ENCODE peak calls at places on chromosomes 13 and 19, in nine cellular contexts. K is left lung, J is OCI-LY7, O is mucosa of descending colon, D is HepG2, E is Karpas-422, U is right lobe of liver, R is heart right ventricle, A is neural progenitor cell. H is an unnamed sample. For H3K36me3, the result is how much of the 10 kb centered on the place peaks cover.

GRCh38 chr13:32253911-32254399 is 61.2 kb downstream of the ZAR1L start:
- DNase-seq in K (no peak), J (no peak), O (no peak), D (no peak), E (no peak), U (no peak), R (peak), A (no peak), H (no peak)

GRCh38 chr19:44344255-44344654 is 12.2 kb downstream of the ZNF112 start:
- DNase-seq in K (no peak), J (peak), O (no peak), D (no peak), E (peak), U (no peak), R (no peak), A (no peak), H (no peak)

GRCh38 chr19:29887498-29887897 is 54.5 kb upstream of the URI1 start:
- DNase-seq in K (no peak), J (peak), O (no peak), D (no peak), E (no peak), U (no peak), R (no peak), A (no peak), H (no peak)

GRCh38 chr19:38713227-38713649 is 31.0 kb downstream of the CAPN12 start:
- DNase-seq in K (no peak), J (no peak), O (no peak), D (no peak), E (no peak), U (peak), R (peak), A (no peak), H (no peak)

GRCh38 chr19:35346193-35347052 is 1.3 kb upstream of the FFAR1 start:
- DNase-seq in K (peak), J (peak), O (peak), D (peak), E (peak), U (peak), R (no peak), A (no peak), H (no peak)

GRCh38 chr13:112880221-112880641 is 88.8 kb upstream of the MCF2L start:
- DNase-seq in K (peak), J (no peak), O (peak), D (no peak), E (no peak), U (no peak), R (no peak), A (no peak), H (no peak)

GRCh38 chr19:5694167-5694951 is 4.3 kb downstream of the RPL36 start:
- DNase-seq in K (no peak), J (no peak), O (no peak), D (no peak), E (no peak), U (peak), R (no peak), A (no peak), H (no peak)

GRCh38 chr13:74009100-74009668 is 125.0 kb downstream of the KLF12 start:
- DNase-seq in K (no peak), J (no peak), O (no peak), D (no peak), E (no peak), U (no peak), R (no peak), A (no peak), H (peak)

GRCh38 chr19:8663920-8664670 is 33.7 kb downstream of the NFILZ start:
- DNase-seq in K (no peak), J (peak), O (peak), D (no peak), E (no peak), U (no peak), R (no peak), A (no peak), H (no peak)

GRCh38 chr13:36673838-36674326 is at the start of gene SERTM1:
- DNase-seq in K (no peak), J (no peak), O (peak), D (no peak), E (no peak), U (no peak), R (no peak), A (peak), H (no peak)

GRCh38 chr13:110157718-110158117 is 149.2 kb downstream of the COL4A1 start:
- DNase-seq in K (no peak), J (no peak), O (no peak), D (no peak), E (no peak), U (peak), R (no peak), A (no peak), H (no peak)

GRCh38 chr13:65768545-65768944 is 1461.6 kb downstream of the PCDH9 start:
- DNase-seq in K (no peak), J (no peak), O (no peak), D (no peak), E (no peak), U (no peak), R (no peak), A (no peak), H (no peak)

GRCh38 chr19:53908106-53908932 is 759 bp upstream of the CACNG7 start:
- DNase-seq in K (no peak), J (peak), O (peak), D (no peak), E (peak), U (no peak), R (peak), A (peak), H (no peak)

GRCh38 chr13:24232474-24232873 is 72.0 kb downstream of the SPATA13 start:
- DNase-seq in K (no peak), J (no peak), O (no peak), D (no peak), E (no peak), U (no peak), R (no peak), A (no peak), H (no peak)

GRCh38 chr19:38506723-38507550 is 73.4 kb downstream of the RYR1 start:
- DNase-seq in K (peak), J (peak), O (peak), D (peak), E (peak), U (peak), R (peak), A (peak), H (peak)

GRCh38 chr13:20669162-20669561 is 34.3 kb upstream of the IL17D start:
- DNase-seq in K (no peak), J (no peak), O (no peak), D (no peak), E (no peak), U (no peak), R (no peak), A (no peak), H (no peak)

GRCh38 chr13:34335662-34336007 is 517.7 kb downstream of the RFC3 start:
- DNase-seq in K (no peak), J (no peak), O (no peak), D (no peak), E (no peak), U (no peak), R (no peak), A (no peak), H (no peak)

GRCh38 chr19:7874080-7874856 is at the start of gene PRR36:
- DNase-seq in K (no peak), J (no peak), O (no peak), D (peak), E (no peak), U (no peak), R (no peak), A (peak), H (no peak)

GRCh38 chr19:6551607-6552450 is 21.0 kb downstream of the TNFSF9 start:
- DNase-seq in K (no peak), J (no peak), O (peak), D (peak), E (peak), U (no peak), R (no peak), A (peak), H (peak)

GRCh38 chr19:51531349-51532315 is at the start of gene SIGLEC6:
- DNase-seq in K (peak), J (peak), O (peak), D (no peak), E (peak), U (no peak), R (peak), A (no peak), H (no peak)

GRCh38 chr19:46466536-46467199 is 4.7 kb downstream of the PNMA8A start:
- DNase-seq in K (no peak), J (peak), O (no peak), D (no peak), E (peak), U (no peak), R (no peak), A (no peak), H (no peak)

GRCh38 chr19:28694812-28695211 is 518.1 kb downstream of the UQCRFS1 start:
- DNase-seq in K (no peak), J (no peak), O (no peak), D (no peak), E (no peak), U (no peak), R (no peak), A (no peak), H (no peak)

GRCh38 chr19:5063873-5064645 is 95.1 kb downstream of the KDM4B start:
- DNase-seq in K (no peak), J (no peak), O (no peak), D (no peak), E (no peak), U (no peak), R (no peak), A (no peak), H (no peak)

GRCh38 chr13:41942462-41943094 is 18.3 kb downstream of the VWA8 start:
- DNase-seq in K (no peak), J (peak), O (no peak), D (no peak), E (peak), U (no peak), R (no peak), A (peak), H (no peak)

GRCh38 chr19:13153627-13154240 is 3.5 kb downstream of the IER2 start:
- DNase-seq in K (no peak), J (peak), O (peak), D (no peak), E (peak), U (peak), R (no peak), A (no peak), H (peak)

GRCh38 chr13:87684850-87685735 is 13.9 kb downstream of the SLITRK5 start:
- DNase-seq in K (no peak), J (no peak), O (no peak), D (no peak), E (no peak), U (no peak), R (no peak), A (no peak), H (no peak)

GRCh38 chr19:33740811-33741396 is 55.8 kb upstream of the KCTD15 start:
- DNase-seq in K (no peak), J (peak), O (no peak), D (peak), E (peak), U (no peak), R (peak), A (peak), H (peak)

GRCh38 chr19:7815325-7815724 is 14.7 kb upstream of the EVI5L start:
- DNase-seq in K (no peak), J (no peak), O (no peak), D (no peak), E (peak), U (no peak), R (no peak), A (no peak), H (no peak)

GRCh38 chr19:10966809-10967208 is 6.0 kb downstream of the SMARCA4 start:
- DNase-seq in K (no peak), J (no peak), O (no peak), D (no peak), E (no peak), U (no peak), R (no peak), A (no peak), H (peak)

GRCh38 chr13:114128624-114129522 is 3.5 kb downstream of the RASA3 start:
- DNase-seq in K (peak), J (peak), O (peak), D (no peak), E (peak), U (peak), R (peak), A (no peak), H (no peak)

GRCh38 chr19:5343848-5344247 is 3.2 kb upstream of the PTPRS start:
- DNase-seq in K (no peak), J (no peak), O (no peak), D (peak), E (no peak), U (no peak), R (no peak), A (no peak), H (no peak)

GRCh38 chr19:35756373-35757230 is at the start of gene HSPB6:
- DNase-seq in K (no peak), J (no peak), O (peak), D (no peak), E (no peak), U (no peak), R (peak), A (peak), H (no peak)

GRCh38 chr13:33375421-33375820 is 89.9 kb upstream of the STARD13 start:
- DNase-seq in K (no peak), J (no peak), O (no peak), D (no peak), E (no peak), U (no peak), R (no peak), A (no peak), H (no peak)

GRCh38 chr13:113915012-113915763 is 51.3 kb upstream of the GAS6 start:
- DNase-seq in K (no peak), J (no peak), O (no peak), D (no peak), E (no peak), U (no peak), R (no peak), A (no peak), H (no peak)

GRCh38 chr13:113989585-113990300 is 15.9 kb upstream of the C13orf46 start:
- DNase-seq in K (no peak), J (no peak), O (peak), D (no peak), E (no peak), U (peak), R (no peak), A (no peak), H (no peak)

GRCh38 chr19:7428651-7429113 is 60.2 kb downstream of the PEX11G start:
- DNase-seq in K (no peak), J (no peak), O (peak), D (no peak), E (no peak), U (no peak), R (no peak), A (no peak), H (peak)

GRCh38 chr19:17764348-17764747 is 13.1 kb downstream of the FCHO1 start:
- DNase-seq in K (no peak), J (no peak), O (no peak), D (no peak), E (no peak), U (no peak), R (no peak), A (no peak), H (no peak)

GRCh38 chr19:17766543-17767131 is 15.4 kb downstream of the FCHO1 start:
- DNase-seq in K (peak), J (peak), O (peak), D (peak), E (peak), U (peak), R (peak), A (peak), H (peak)

GRCh38 chr19:17762505-17763229 is 11.4 kb downstream of the FCHO1 start:
- DNase-seq in K (no peak), J (peak), O (no peak), D (peak), E (peak), U (no peak), R (no peak), A (peak), H (peak)

GRCh38 chr19:17767559-17767958 is 16.3 kb downstream of the FCHO1 start:
- DNase-seq in K (no peak), J (no peak), O (no peak), D (no peak), E (no peak), U (no peak), R (no peak), A (no peak), H (no peak)

GRCh38 chr19:17765069-17765618 is 13.9 kb downstream of the FCHO1 start:
- DNase-seq in K (peak), J (no peak), O (peak), D (peak), E (no peak), U (peak), R (peak), A (no peak), H (peak)
- H3K36me3 ChIP-seq in K (under half), J (half or more), O (under half), D (under half), E (under half), U (under half), R (under half), A (under half), H (under half)

DNA sequence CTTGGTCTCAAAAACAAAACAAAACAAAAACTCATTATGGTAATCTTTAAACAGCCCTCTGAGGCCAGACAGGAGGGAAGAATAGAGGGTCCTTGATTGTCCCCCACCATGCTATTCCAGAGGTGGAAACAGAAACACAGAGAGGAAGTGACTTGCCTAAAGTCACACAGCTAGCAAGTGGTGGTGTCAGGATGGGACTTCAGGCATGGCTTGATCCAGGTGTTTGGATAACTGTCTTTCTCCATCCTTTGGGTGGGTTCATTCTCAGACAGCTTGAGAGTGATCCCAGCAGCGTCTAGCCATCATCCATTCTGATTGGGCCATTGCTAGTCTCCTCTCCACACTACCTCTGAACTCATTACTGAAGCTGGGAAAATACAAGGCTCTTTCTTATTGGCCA is 12.5 kb downstream of the COLGALT1 start:
- DNase-seq in K (no peak), J (no peak), O (no peak), D (no peak), E (no peak), U (no peak), R (no peak), A (no peak), H (no peak)
- H3K36me3 ChIP-seq in K (half or more), J (half or more), O (under half), D (under half), E (under half), U (under half), R (half or more), A (under half), H (under half)

GRCh38 chr19:57288373-57288772 is 8.1 kb downstream of the ZNF460 start:
- DNase-seq in K (no peak), J (no peak), O (no peak), D (no peak), E (no peak), U (no peak), R (no peak), A (no peak), H (no peak)
- H3K36me3 ChIP-seq in K (half or more), J (half or more), O (under half), D (half or more), E (half or more), U (under half), R (half or more), A (under half), H (half or more)

DNA sequence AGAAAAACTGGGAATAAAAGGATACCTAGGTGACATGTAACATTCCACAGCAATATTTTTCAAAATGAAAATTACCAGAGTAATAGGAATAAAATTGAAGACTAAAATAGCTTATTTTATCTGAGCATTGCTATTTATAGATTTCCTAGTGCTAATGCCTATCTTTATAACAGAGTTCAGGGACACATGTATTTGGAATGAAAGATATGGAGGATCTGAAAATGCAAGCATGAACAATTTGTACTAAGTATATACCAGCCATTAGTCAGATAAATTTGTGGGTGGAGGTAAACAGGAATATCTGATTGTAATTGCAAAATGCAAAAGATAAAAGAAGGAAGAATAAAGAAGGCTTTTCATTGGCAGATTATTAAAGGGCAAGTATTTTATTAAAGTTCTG is 345.9 kb downstream of the GPC5 start:
- DNase-seq in K (no peak), J (no peak), O (no peak), D (no peak), E (no peak), U (no peak), R (no peak), A (no peak), H (no peak)
- H3K36me3 ChIP-seq in K (under half), J (under half), O (under half), D (under half), E (under half), U (under half), R (under half), A (under half), H (under half)

DNA sequence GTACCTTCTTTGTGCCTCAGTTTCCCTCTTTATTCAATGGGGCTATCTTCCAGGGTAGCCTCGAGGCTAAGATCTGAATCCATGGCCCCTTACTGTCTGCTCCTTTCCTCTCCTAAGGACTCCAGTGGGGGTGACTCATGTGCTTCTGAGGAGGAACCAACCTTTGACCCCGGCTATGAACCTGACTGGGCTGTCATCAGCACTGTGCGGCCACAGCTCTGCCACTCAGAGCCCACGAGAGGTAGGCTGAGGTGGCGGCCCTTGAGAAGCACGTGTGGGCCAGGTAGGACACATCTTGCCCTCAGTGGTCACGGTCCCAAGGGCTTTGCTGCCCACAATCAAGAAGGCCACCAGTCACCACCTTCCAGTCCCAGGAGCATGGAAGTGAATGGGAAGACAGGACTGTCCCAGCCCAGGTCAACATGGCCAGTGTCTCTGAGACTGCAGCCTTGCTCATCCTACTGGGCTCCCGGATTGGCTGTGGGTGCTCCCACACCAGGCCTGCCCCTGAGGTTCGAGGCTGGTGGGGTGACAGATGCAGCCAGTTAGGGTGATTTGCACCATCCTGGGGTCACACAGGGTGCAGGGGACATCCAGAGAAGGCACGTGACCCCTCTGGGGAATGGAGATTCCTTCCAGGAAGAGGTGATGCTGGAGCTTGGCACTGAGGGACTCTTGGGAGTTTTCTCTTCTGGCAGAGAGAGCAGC is 2.8 kb downstream of the TBC1D17 start:
- DNase-seq in K (no peak), J (no peak), O (no peak), D (no peak), E (no peak), U (no peak), R (no peak), A (no peak), H (peak)
- H3K36me3 ChIP-seq in K (half or more), J (under half), O (under half), D (half or more), E (under half), U (under half), R (half or more), A (under half), H (under half)

GRCh38 chr19:23261496-23262020 is 11.4 kb upstream of the ZNF724 start:
- DNase-seq in K (no peak), J (no peak), O (no peak), D (peak), E (no peak), U (peak), R (no peak), A (no peak), H (no peak)
- H3K36me3 ChIP-seq in K (under half), J (half or more), O (under half), D (under half), E (under half), U (under half), R (under half), A (under half), H (under half)